ENCODE peak calls at places on chromosomes 4 and X, in six cellular contexts. D is suprapubic skin, A is fibroblast of lung, W is pancreas, L is mammary epithelial cell, H is tibial artery. C is an unnamed sample.

GRCh38 chrX:113539599-113540356 is 699.1 kb upstream of the AMOT start:
- DNase-seq in D (no peak), A (no peak), W (no peak), L (no peak), H (no peak), C (no peak)

GRCh38 chr4:156829194-156829593 is 142.4 kb downstream of the PDGFC start:
- DNase-seq in D (no peak), A (peak; percentile 86), W (no peak), L (peak; percentile 12), H (peak; percentile 72), C (peak; percentile 68)

GRCh38 chr4:33996075-33996718 is 2248.1 kb downstream of the ARAP2 start:
- DNase-seq in D (no peak), A (no peak), W (no peak), L (no peak), H (no peak), C (no peak)

GRCh38 chr4:81165853-81166430 is 49.1 kb downstream of the PRKG2 start:
- DNase-seq in D (peak; percentile 81), A (peak; percentile 22), W (no peak), L (peak; percentile 33), H (no peak), C (no peak)

GRCh38 chr4:17514865-17515264 is at the start of gene CLRN2:
- DNase-seq in D (no peak), A (no peak), W (no peak), L (no peak), H (no peak), C (no peak)

GRCh38 chr4:151468715-151469696 is 60.0 kb downstream of the FHIP1A start:
- DNase-seq in D (no peak), A (no peak), W (no peak), L (peak; percentile 57), H (no peak), C (no peak)

GRCh38 chr4:42341518-42342026 is 55.7 kb upstream of the SHISA3 start:
- DNase-seq in D (no peak), A (peak; percentile 47), W (no peak), L (no peak), H (no peak), C (no peak)

GRCh38 chr4:73874386-73874785 is 5.2 kb downstream of the CXCL1 start:
- DNase-seq in D (no peak), A (no peak), W (no peak), L (no peak), H (no peak), C (no peak)

GRCh38 chrX:87583679-87584078 is 66.1 kb downstream of the KLHL4 start:
- DNase-seq in D (no peak), A (peak; percentile 19), W (peak; percentile 24), L (peak; percentile 6), H (no peak), C (peak; percentile 34)

GRCh38 chrX:46912098-46912672 is at the start of gene JADE3:
- DNase-seq in D (peak; percentile 84), A (peak; percentile 66), W (peak; percentile 82), L (peak; percentile 67), H (peak; percentile 81), C (peak; percentile 86)

GRCh38 chrX:135411893-135412292 is 9.9 kb upstream of the SMIM10L2A start:
- DNase-seq in D (no peak), A (peak; percentile 27), W (no peak), L (peak; percentile 44), H (no peak), C (no peak)

GRCh38 chr4:94570558-94570957 is 118.8 kb downstream of the PDLIM5 start:
- DNase-seq in D (no peak), A (no peak), W (no peak), L (no peak), H (no peak), C (no peak)

GRCh38 chr4:94571301-94571700 is 119.6 kb downstream of the PDLIM5 start:
- DNase-seq in D (no peak), A (no peak), W (no peak), L (no peak), H (no peak), C (no peak)

GRCh38 chr4:94564252-94564651 is 112.5 kb downstream of the PDLIM5 start:
- DNase-seq in D (no peak), A (no peak), W (no peak), L (no peak), H (no peak), C (no peak)

GRCh38 chr4:94566420-94566819 is 114.7 kb downstream of the PDLIM5 start:
- DNase-seq in D (no peak), A (no peak), W (no peak), L (no peak), H (no peak), C (no peak)

DNA sequence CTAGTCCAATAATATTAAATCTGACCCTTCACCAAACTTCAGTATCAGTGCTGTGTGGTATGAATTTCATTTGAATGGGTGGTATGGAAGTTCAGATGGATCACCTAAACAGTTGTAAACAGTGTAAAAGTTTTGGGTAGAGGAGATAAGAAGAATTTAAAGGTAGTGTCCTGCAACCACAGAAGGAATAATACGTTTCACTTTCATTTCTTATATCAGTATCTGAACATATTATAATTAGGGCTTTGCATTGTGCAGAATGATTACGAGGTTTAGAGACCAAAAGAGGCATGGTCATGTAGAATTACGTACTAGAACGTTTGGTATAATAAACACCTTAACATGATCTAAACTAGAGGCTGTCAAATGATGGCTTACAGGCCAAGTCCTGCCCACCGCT is 116.1 kb downstream of the PDLIM5 start:
- DNase-seq in D (no peak), A (no peak), W (no peak), L (no peak), H (no peak), C (no peak)
- H3K4me1 ChIP-seq in D (peaks cover 24% of the 10 kb centered on the region), A (no peaks in the 10 kb centered on the region), W (no peaks in the 10 kb centered on the region), L (no peaks in the 10 kb centered on the region), H (peaks cover 9% of the 10 kb centered on the region), C (no peaks in the 10 kb centered on the region)

DNA sequence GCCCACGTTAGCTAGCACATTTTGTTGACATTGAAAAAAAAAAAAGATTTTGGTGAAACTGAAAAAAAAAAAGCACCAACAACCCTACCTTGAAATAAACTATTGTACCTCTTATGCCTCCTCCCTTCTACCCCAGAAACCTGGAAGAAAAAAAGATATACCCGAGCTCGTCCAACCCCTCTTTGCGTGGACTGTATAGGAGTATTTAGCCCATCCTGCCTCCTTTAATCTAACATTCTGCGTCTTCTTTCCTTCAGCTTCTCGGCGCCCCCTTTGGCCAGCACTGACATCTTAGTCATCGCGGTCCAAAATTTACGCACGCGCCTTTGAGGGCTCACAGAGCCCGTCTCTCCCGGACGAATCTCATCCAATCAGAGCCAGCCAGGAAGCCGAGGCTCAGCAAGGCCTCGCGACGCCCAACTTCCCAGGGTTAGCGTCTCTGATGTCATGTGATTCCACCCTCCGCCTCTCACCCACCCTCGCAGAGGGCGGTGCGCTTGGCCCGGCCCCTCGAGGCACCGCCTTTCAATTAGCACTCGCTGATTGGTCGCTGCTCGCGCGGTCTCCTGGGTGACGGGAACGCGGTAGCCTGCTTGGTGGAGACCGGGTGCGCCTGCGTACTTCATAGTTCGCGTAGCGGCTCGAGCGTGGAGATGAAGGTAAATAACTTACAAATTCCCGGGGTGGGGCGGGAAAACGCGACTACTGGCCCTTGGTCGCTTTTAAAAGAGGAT is at the start of gene WDR19:
- DNase-seq in D (peak; percentile 99), A (peak; percentile 99), W (peak; percentile 98), L (peak; percentile 100), H (peak; percentile 99), C (peak; percentile 99)
- TF ChIP-seq CTCF in D (peak; percentile 30), A (peak; percentile 63), W (no peak), L (peak; percentile 23), H (peak; percentile 48), C (peak; percentile 48)

DNA sequence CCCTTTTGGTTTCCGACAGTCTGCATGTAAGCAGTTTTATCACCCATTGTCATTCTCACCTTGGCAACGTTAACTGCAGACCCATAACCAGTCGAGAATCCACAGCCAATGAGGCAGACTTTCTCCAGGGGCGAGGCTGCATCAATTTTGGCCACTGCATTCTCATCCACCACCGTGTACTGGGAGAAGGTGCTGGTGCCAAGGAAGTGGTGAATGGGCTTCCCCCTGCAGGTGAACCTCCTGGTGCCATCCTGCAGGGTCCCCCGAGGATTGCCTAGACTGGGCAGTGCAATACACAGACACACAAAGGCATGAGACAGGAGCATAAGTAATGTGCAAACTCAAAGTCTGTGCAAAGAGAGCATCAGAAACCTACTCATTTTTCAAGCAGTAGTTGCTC is 5.4 kb downstream of the ADH1B start:
- DNase-seq in D (no peak), A (no peak), W (no peak), L (no peak), H (no peak), C (no peak)
- H3K4me3 ChIP-seq in D (no peak overlapping the region), A (no peak overlapping the region), W (no peak overlapping the region), L (no peak overlapping the region), H (peak overlapping the region; percentile 7), C (no peak overlapping the region)

GRCh38 chr4:1293531-1293941 is 3.8 kb downstream of the MAEA start:
- DNase-seq in D (peak; percentile 21), A (no peak), W (no peak), L (no peak), H (no peak), C (no peak)
- H3K4me1 ChIP-seq in D (peaks cover 61% of the 10 kb centered on the region), A (peaks cover 7% of the 10 kb centered on the region), W (peaks cover 17% of the 10 kb centered on the region), L (peaks cover 48% of the 10 kb centered on the region), H (peaks cover 58% of the 10 kb centered on the region), C (peaks cover 59% of the 10 kb centered on the region)

DNA sequence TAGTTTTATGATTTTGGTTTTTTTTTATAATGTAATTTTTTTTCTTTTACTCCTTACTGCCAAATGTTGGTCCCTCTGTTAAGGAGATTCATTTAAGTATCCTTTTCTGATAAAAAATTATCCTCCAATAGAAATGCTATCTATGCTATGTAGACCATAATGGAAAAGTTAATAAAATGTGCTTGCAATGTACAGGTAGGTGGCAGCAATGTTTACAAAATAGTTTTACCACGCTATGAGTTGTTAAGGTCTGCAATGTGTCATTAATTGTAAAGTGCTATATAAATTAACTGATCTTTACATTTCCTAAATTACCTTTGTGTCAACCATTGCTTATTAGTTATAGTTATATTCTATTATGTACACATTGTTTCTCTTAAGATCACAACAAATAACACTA is 3.8 kb upstream of the CENPC start:
- DNase-seq in D (no peak), A (peak; percentile 23), W (no peak), L (peak; percentile 35), H (no peak), C (no peak)
- TF ChIP-seq CTCF in D (no peak), A (no peak), W (no peak), L (peak; percentile 48), H (no peak), C (no peak)

DNA sequence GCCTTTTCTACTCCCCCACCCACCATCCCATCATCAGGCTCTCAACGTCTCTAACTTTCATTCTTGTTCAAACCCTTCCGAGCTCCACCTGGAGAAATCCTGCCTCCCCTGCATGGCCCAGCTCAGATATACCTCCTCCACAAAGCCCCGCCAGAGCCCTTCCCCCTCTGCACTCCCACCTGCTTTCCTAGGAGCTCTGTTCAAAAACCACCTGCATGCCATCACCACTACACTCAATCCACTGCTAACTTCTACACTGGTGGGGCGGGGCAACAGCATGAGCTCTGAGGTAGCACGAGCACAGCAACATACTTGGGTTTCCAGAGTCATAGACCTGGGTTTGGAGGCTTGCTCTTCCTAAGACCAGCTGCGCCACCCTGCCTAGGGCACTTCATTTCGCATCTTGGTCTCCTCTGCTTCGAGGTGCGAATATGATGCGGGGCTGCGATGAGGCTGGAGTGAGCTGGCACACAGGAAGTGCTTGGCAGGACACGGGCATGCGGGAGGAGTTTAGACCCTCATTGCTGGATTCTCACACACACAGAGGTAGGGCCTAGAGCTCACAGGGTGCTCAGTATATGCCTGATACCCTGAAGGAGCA is 3.5 kb downstream of the SASH3 start:
- DNase-seq in D (no peak), A (no peak), W (no peak), L (no peak), H (no peak), C (no peak)
- H3K4me3 ChIP-seq in D (no peak overlapping the region), A (no peak overlapping the region), W (no peak overlapping the region), L (no peak overlapping the region), H (no peak overlapping the region), C (no peak overlapping the region)